ENCODE peak calls at places on chromosomes 11 and 22, in ten cellular contexts. F is left ventricle myocardium superior; V is dorsolateral prefrontal cortex; J is NCI-H1417; Y is activated CD4-positive, alpha-beta T cell treated with anti-CD3 and anti-CD28 coated beads, Interleukin-2, amount 10 ng/mL, durations not matched to agents 7 days and 5 days; H is ELR; P is mucosa of gallbladder; Q is GDM1; M is ELF-1; D is right lobe of liver. K is an unnamed sample.

GRCh38 chr11:20021771-20022362 is 138.4 kb downstream of the DBX1 start:
- DNase-seq in M (peak), P (no peak), V (no peak), H (no peak), F (no peak), J (no peak), D (no peak), Y (no peak), Q (no peak), K (no peak)

GRCh38 chr22:50136431-50137047 is 34.0 kb upstream of the PANX2 start:
- DNase-seq in J (no peak), P (no peak), M (no peak), F (no peak), D (no peak), H (no peak), Y (no peak), Q (no peak), V (no peak), K (no peak)

GRCh38 chr11:130858215-130858614 is 58.1 kb downstream of the SNX19 start:
- DNase-seq in V (no peak), P (no peak), F (no peak), H (peak), D (no peak), J (no peak), Q (no peak), M (no peak), Y (no peak), K (peak)

GRCh38 chr11:107385361-107385982 is 72.2 kb downstream of the CWF19L2 start:
- DNase-seq in M (no peak), Y (no peak), J (no peak), F (no peak), V (no peak), D (no peak), Q (no peak), P (no peak), H (peak), K (no peak)

GRCh38 chr11:76160856-76161255 is 45.4 kb downstream of the WNT11 start:
- DNase-seq in Y (no peak), H (no peak), Q (no peak), D (peak), F (peak), P (no peak), M (no peak), V (no peak), J (no peak), K (no peak)

GRCh38 chr22:49668402-49668801 is 159.3 kb downstream of the BRD1 start:
- DNase-seq in Y (no peak), V (no peak), F (peak), P (no peak), Q (no peak), H (no peak), M (no peak), D (no peak), J (no peak), K (no peak)

GRCh38 chr22:25402501-25403283 is 161.8 kb upstream of the GRK3 start:
- DNase-seq in J (no peak), V (no peak), F (peak), M (no peak), P (no peak), Q (no peak), D (peak), Y (no peak), H (peak), K (no peak)

GRCh38 chr11:131217313-131218297 is 152.8 kb upstream of the NTM start:
- DNase-seq in V (no peak), H (peak), P (no peak), Y (no peak), Q (no peak), F (no peak), D (no peak), M (no peak), J (no peak), K (no peak)

GRCh38 chr11:4665424-4665823 is 21.6 kb downstream of the OR51E1 start:
- DNase-seq in D (no peak), H (peak), Y (no peak), J (no peak), V (no peak), M (no peak), Q (no peak), F (no peak), P (no peak), K (no peak)

GRCh38 chr11:72813740-72814138 is 472 bp upstream of the ATG16L2 start:
- DNase-seq in P (peak), H (peak), D (peak), V (peak), F (peak), Q (peak), M (peak), Y (peak), J (peak), K (peak)

GRCh38 chr22:48334971-48335370 is 1492.7 kb downstream of the BRD1 start:
- DNase-seq in D (no peak), M (no peak), P (no peak), V (no peak), Y (no peak), F (no peak), Q (no peak), J (no peak), H (no peak), K (no peak)

K was measured in DND-41.